ENCODE peak calls at places on chromosome 16, in ten cellular contexts. B, X, J, G, H, C, T, P, O and W are unnamed samples.

GRCh38 chr16:74896389-74897370 is 88.2 kb downstream of the WDR59 start:
- DNase-seq in T (no peak), H (peak; percentile 62), C (no peak), O (peak; percentile 89), J (no peak), G (no peak), B (no peak), X (peak; percentile 57), P (no peak), W (peak; percentile 62)

GRCh38 chr16:54936086-54936978 is 5.7 kb downstream of the IRX5 start:
- DNase-seq in X (no peak), B (peak; percentile 56), T (peak; percentile 63), G (peak; percentile 14), J (peak; percentile 73), C (no peak), H (no peak), P (peak; percentile 63), O (peak; percentile 77), W (peak; percentile 64)

GRCh38 chr16:19375561-19376158 is 42.0 kb upstream of the TMC5 start:
- DNase-seq in P (peak; percentile 56), O (peak; percentile 62), J (no peak), T (peak; percentile 30), H (peak; percentile 56), G (peak; percentile 71), C (peak; percentile 77), B (peak; percentile 65), X (peak; percentile 77), W (peak; percentile 64)

GRCh38 chr16:78437352-78437968 is 338.0 kb downstream of the WWOX start:
- DNase-seq in H (peak; percentile 1), C (peak; percentile 50), B (peak; percentile 61), X (peak; percentile 39), J (peak; percentile 57), O (peak; percentile 42), P (peak; percentile 21), T (no peak), G (peak; percentile 2), W (peak; percentile 43)

GRCh38 chr16:27472091-27473020 is 70.4 kb downstream of the IL21R start:
- DNase-seq in P (no peak), H (no peak), G (no peak), B (no peak), X (no peak), J (no peak), O (no peak), T (no peak), C (no peak), W (no peak)

GRCh38 chr16:4358831-4359561 is 7.9 kb upstream of the PAM16 start:
- DNase-seq in H (no peak), C (peak; percentile 93), P (peak; percentile 72), J (peak; percentile 99), G (no peak), B (peak; percentile 78), X (peak; percentile 34), T (peak; percentile 82), O (peak; percentile 63), W (peak; percentile 43)

GRCh38 chr16:24819462-24820040 is 26.2 kb upstream of the SLC5A11 start:
- DNase-seq in T (no peak), P (no peak), X (peak; percentile 67), C (no peak), J (no peak), B (no peak), G (no peak), O (peak; percentile 36), H (peak; percentile 16), W (no peak)

GRCh38 chr16:67207116-67207856 is 8.4 kb downstream of the ELMO3 start:
- DNase-seq in C (peak; percentile 52), J (no peak), H (no peak), B (no peak), O (no peak), P (no peak), T (no peak), X (no peak), G (no peak), W (no peak)

GRCh38 chr16:66569131-66569530 is 2.9 kb downstream of the CMTM1 start:
- DNase-seq in P (no peak), J (no peak), X (peak; percentile 72), H (peak; percentile 87), B (no peak), C (no peak), T (no peak), G (peak; percentile 70), O (peak; percentile 80), W (peak; percentile 75)

GRCh38 chr16:5336898-5337297 is 239.3 kb upstream of the EEF2KMT start:
- DNase-seq in X (no peak), O (no peak), J (no peak), T (no peak), B (no peak), P (no peak), G (no peak), H (no peak), C (no peak), W (no peak)

DNA sequence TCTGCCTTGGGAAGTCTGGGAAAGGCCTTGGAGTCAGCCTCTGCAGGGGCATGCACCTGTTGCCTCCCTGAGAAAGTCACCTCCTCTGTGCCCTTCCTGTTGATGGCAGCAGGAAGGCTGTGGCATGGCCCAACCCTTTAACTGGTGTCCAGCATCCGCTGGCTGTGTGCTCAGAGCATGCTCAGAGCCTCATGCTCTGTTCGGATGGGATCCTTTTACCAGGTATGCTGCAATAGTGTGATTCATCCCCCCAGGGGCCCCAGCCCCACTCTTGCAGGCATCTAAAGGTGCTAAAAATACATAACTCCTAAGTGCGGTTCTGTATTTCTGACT is 24.9 kb downstream of the KLHL36 start:
- DNase-seq in G (no peak), C (no peak), B (no peak), H (no peak), J (no peak), X (no peak), O (peak; percentile 12), P (no peak), T (no peak), W (no peak)
- H2AFZ ChIP-seq in G (no peak overlapping the region), C (no peak overlapping the region), B (no peak overlapping the region), H (no peak overlapping the region), J (no peak overlapping the region), X (no peak overlapping the region), O (no peak overlapping the region), P (no peak overlapping the region), T (no peak overlapping the region), W (no peak overlapping the region)

DNA sequence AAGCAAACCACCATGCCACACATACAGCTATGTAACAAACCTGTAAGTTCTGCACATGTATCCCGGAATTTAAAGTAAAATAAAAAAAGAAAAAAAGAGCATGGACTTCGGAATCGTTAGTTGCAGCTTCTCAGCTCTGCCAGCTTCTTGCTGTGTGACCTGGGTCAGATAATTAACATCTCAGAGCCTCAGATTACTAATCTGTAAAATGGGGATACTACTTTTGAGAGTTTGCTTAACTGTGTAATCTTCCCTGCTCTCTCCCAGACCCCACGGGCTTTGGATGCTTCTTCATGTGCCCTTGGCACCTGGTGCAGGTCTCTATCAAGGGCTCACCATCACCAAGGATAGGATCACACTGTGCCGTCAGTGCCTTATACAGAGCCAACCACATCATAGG is 16.6 kb downstream of the HSD17B2 start:
- DNase-seq in X (no peak), H (no peak), C (no peak), J (no peak), O (no peak), P (no peak), G (no peak), T (no peak), B (no peak), W (no peak)
- H2AFZ ChIP-seq in X (no peak overlapping the region), H (no peak overlapping the region), C (no peak overlapping the region), J (no peak overlapping the region), O (no peak overlapping the region), P (no peak overlapping the region), G (no peak overlapping the region), T (no peak overlapping the region), B (no peak overlapping the region), W (no peak overlapping the region)

GRCh38 chr16:20674684-20675487 is 22.6 kb downstream of the ACSM1 start:
- DNase-seq in J (peak; percentile 51), O (no peak), T (no peak), P (no peak), B (no peak), C (no peak), G (peak; percentile 5), X (no peak), H (no peak), W (no peak)

GRCh38 chr16:20676268-20676828 is 21.1 kb downstream of the ACSM1 start:
- DNase-seq in P (no peak), J (no peak), B (no peak), G (peak; percentile 29), X (no peak), O (no peak), H (no peak), C (no peak), T (no peak), W (no peak)

GRCh38 chr16:20678242-20678641 is 19.2 kb downstream of the ACSM1 start:
- DNase-seq in C (no peak), G (no peak), B (no peak), J (no peak), H (no peak), X (no peak), O (no peak), T (no peak), P (no peak), W (no peak)

GRCh38 chr16:20675488-20676267 is 21.8 kb downstream of the ACSM1 start:
- DNase-seq in J (peak; percentile 59), T (peak; percentile 79), P (no peak), H (no peak), O (peak; percentile 10), C (no peak), G (peak; percentile 26), X (no peak), B (peak; percentile 69), W (no peak)

DNA sequence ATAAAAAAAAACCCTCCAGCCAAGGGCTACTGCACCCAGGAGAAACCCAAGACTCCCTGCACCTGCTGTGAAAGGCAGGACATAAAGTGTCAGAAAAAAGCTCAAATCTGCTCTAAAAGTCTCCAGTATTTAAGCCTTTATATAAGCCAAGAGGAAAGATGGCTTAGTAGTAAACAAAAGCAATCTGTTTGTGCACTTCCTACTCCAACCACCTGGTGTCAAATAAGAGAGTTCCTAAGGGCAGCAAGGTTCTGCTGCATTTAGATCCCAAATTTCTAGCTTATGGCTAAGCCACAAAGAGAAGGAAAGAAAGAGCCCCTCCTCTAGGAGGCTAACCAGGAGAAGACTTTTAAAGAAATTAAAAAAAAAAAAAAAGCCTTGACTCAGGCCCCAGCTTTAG is 20.6 kb downstream of the ACSM1 start:
- DNase-seq in H (no peak), J (no peak), G (no peak), X (no peak), C (no peak), T (no peak), O (no peak), B (no peak), P (no peak), W (no peak)
- H2AFZ ChIP-seq in H (no peak overlapping the region), J (no peak overlapping the region), G (no peak overlapping the region), X (no peak overlapping the region), C (no peak overlapping the region), T (no peak overlapping the region), O (no peak overlapping the region), B (no peak overlapping the region), P (no peak overlapping the region), W (no peak overlapping the region)

DNA sequence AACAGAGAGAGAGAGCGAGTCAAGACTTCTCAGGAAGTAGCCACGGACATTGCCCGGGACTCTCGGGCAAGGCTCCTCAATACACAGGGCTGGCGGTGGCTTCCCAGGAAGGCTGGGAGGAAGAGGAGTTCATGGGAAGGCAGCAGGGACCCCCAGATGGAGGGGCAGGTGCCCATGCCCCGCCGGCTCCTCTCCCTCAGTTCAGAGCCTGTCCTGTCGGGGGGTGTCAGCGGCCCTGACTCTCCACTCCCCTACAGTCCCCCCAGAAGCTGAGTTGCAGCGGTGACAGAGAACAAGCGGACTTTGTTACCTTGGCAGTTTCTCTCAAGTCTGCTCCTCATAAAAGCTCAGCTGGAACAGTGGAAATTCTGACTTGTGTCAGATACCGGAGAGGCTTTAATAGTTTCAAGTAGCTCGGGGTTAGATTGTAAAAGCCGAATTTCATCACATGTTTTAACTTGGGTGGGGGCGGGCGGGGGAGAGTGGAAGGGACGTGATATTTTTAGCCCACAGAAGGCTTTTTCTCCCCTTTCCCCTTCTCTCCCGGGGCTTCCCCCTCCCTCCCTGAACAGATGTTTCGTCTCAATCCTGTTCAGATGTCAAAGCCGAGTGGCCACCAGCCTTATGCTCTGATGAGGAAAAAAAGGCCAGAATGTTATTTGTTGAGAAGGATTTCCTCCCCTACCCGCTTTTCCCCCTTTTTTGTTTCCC is 65.2 kb downstream of the NKD1 start:
- DNase-seq in G (no peak), O (no peak), J (no peak), B (peak; percentile 80), T (no peak), C (no peak), X (peak; percentile 77), H (no peak), P (no peak), W (peak; percentile 26)
- H2AFZ ChIP-seq in G (no peak overlapping the region), O (no peak overlapping the region), J (no peak overlapping the region), B (no peak overlapping the region), T (no peak overlapping the region), C (no peak overlapping the region), X (no peak overlapping the region), H (no peak overlapping the region), P (no peak overlapping the region), W (no peak overlapping the region)